ENCODE peak calls at places on chromosomes 12 and 14, in nine cellular contexts. One of them, this sample, is unnamed. For H3K36me3, the result is how much of the 10 kb centered on the place peaks cover.

GRCh38 chr12:195951-196350 is 18.0 kb downstream of the SLC6A12 start:
- DNase-seq in right lobe of liver: no peak
- DNase-seq in body of pancreas: no peak
- DNase-seq in ovary: no peak
- DNase-seq in uterus: no peak
- DNase-seq in gastrocnemius medialis: no peak
- DNase-seq in spleen: peak
- DNase-seq in breast epithelium: no peak
- DNase-seq in heart left ventricle: no peak
- DNase-seq in this sample: no peak

GRCh38 chr14:93295541-93296220 is 37.2 kb downstream of the BTBD7 start:
- DNase-seq in right lobe of liver: no peak
- DNase-seq in body of pancreas: no peak
- DNase-seq in ovary: no peak
- DNase-seq in uterus: no peak
- DNase-seq in gastrocnemius medialis: no peak
- DNase-seq in spleen: no peak
- DNase-seq in breast epithelium: no peak
- DNase-seq in heart left ventricle: no peak
- DNase-seq in this sample: no peak

GRCh38 chr12:1728824-1729223 is 38.0 kb downstream of the ADIPOR2 start:
- DNase-seq in right lobe of liver: no peak
- DNase-seq in body of pancreas: no peak
- DNase-seq in ovary: no peak
- DNase-seq in uterus: no peak
- DNase-seq in gastrocnemius medialis: no peak
- DNase-seq in spleen: no peak
- DNase-seq in breast epithelium: no peak
- DNase-seq in heart left ventricle: no peak
- DNase-seq in this sample: no peak

GRCh38 chr14:59275668-59276067 is 87.2 kb downstream of the DAAM1 start:
- DNase-seq in right lobe of liver: no peak
- DNase-seq in body of pancreas: no peak
- DNase-seq in ovary: no peak
- DNase-seq in uterus: no peak
- DNase-seq in gastrocnemius medialis: no peak
- DNase-seq in spleen: no peak
- DNase-seq in breast epithelium: no peak
- DNase-seq in heart left ventricle: no peak
- DNase-seq in this sample: no peak

GRCh38 chr14:75803768-75804167 is 142.7 kb downstream of the TTLL5 start:
- DNase-seq in right lobe of liver: no peak
- DNase-seq in body of pancreas: no peak
- DNase-seq in ovary: no peak
- DNase-seq in uterus: no peak
- DNase-seq in gastrocnemius medialis: no peak
- DNase-seq in spleen: no peak
- DNase-seq in breast epithelium: no peak
- DNase-seq in heart left ventricle: no peak
- DNase-seq in this sample: no peak

GRCh38 chr12:75390156-75390898 is 562 bp upstream of the GLIPR1L2 start:
- DNase-seq in right lobe of liver: no peak
- DNase-seq in body of pancreas: no peak
- DNase-seq in ovary: no peak
- DNase-seq in uterus: no peak
- DNase-seq in gastrocnemius medialis: no peak
- DNase-seq in spleen: no peak
- DNase-seq in breast epithelium: no peak
- DNase-seq in heart left ventricle: no peak
- DNase-seq in this sample: peak

GRCh38 chr12:124754949-124755800 is 108.5 kb downstream of the SCARB1 start:
- DNase-seq in right lobe of liver: peak
- DNase-seq in body of pancreas: peak
- DNase-seq in ovary: peak
- DNase-seq in uterus: peak
- DNase-seq in gastrocnemius medialis: peak
- DNase-seq in spleen: peak
- DNase-seq in breast epithelium: peak
- DNase-seq in heart left ventricle: peak
- DNase-seq in this sample: peak

GRCh38 chr14:58362798-58363412 is 32.8 kb upstream of the TOMM20L start:
- DNase-seq in right lobe of liver: no peak
- DNase-seq in body of pancreas: no peak
- DNase-seq in ovary: no peak
- DNase-seq in uterus: no peak
- DNase-seq in gastrocnemius medialis: no peak
- DNase-seq in spleen: no peak
- DNase-seq in breast epithelium: no peak
- DNase-seq in heart left ventricle: no peak
- DNase-seq in this sample: no peak

GRCh38 chr14:70448633-70449032 is 3.3 kb upstream of the ADAM21 start:
- DNase-seq in right lobe of liver: no peak
- DNase-seq in body of pancreas: no peak
- DNase-seq in ovary: no peak
- DNase-seq in uterus: no peak
- DNase-seq in gastrocnemius medialis: no peak
- DNase-seq in spleen: no peak
- DNase-seq in breast epithelium: no peak
- DNase-seq in heart left ventricle: no peak
- DNase-seq in this sample: peak

GRCh38 chr12:86838709-86839108 is 582.5 kb upstream of the MGAT4C start:
- DNase-seq in right lobe of liver: no peak
- DNase-seq in body of pancreas: no peak
- DNase-seq in ovary: no peak
- DNase-seq in uterus: no peak
- DNase-seq in gastrocnemius medialis: no peak
- DNase-seq in spleen: no peak
- DNase-seq in breast epithelium: no peak
- DNase-seq in heart left ventricle: no peak
- DNase-seq in this sample: no peak

GRCh38 chr12:108977360-108977759 is 43.5 kb downstream of the SVOP start:
- DNase-seq in right lobe of liver: no peak
- DNase-seq in body of pancreas: no peak
- DNase-seq in ovary: no peak
- DNase-seq in uterus: no peak
- DNase-seq in gastrocnemius medialis: no peak
- DNase-seq in spleen: no peak
- DNase-seq in breast epithelium: no peak
- DNase-seq in heart left ventricle: no peak
- DNase-seq in this sample: no peak
- TF ChIP-seq POLR2A in right lobe of liver: no peak
- TF ChIP-seq POLR2A in body of pancreas: no peak
- TF ChIP-seq POLR2A in ovary: no peak
- TF ChIP-seq POLR2A in uterus: no peak
- TF ChIP-seq POLR2A in gastrocnemius medialis: no peak
- TF ChIP-seq POLR2A in spleen: no peak
- TF ChIP-seq POLR2A in breast epithelium: no peak
- TF ChIP-seq POLR2A in heart left ventricle: no peak
- TF ChIP-seq POLR2A in this sample: no peak

DNA sequence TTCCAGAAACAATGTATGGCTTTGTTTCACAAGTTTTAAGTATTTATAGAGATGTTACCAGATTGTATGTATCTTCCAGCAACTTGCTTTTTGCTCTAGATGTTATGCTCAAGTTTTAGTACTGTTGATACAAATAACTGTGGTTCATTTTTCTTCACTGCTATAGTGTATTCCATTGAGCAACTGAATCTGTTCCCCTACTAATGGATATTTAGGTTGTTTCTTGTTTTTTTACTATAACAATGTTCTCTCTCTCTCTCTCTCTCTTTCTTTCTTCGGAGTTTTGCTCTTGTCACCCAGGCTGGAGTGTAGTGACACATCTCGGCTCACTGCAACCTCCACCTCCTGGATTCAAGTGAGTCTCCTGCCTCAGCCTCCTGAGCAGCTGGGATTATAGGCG is 16.6 kb downstream of the HCAR2 start:
- DNase-seq in right lobe of liver: no peak
- DNase-seq in body of pancreas: no peak
- DNase-seq in ovary: no peak
- DNase-seq in uterus: no peak
- DNase-seq in gastrocnemius medialis: no peak
- DNase-seq in spleen: no peak
- DNase-seq in breast epithelium: no peak
- DNase-seq in heart left ventricle: no peak
- DNase-seq in this sample: no peak
- H3K36me3 ChIP-seq in right lobe of liver: under half
- H3K36me3 ChIP-seq in body of pancreas: under half
- H3K36me3 ChIP-seq in ovary: under half
- H3K36me3 ChIP-seq in uterus: under half
- H3K36me3 ChIP-seq in gastrocnemius medialis: under half
- H3K36me3 ChIP-seq in spleen: under half
- H3K36me3 ChIP-seq in breast epithelium: under half
- H3K36me3 ChIP-seq in heart left ventricle: under half
- H3K36me3 ChIP-seq in this sample: under half

DNA sequence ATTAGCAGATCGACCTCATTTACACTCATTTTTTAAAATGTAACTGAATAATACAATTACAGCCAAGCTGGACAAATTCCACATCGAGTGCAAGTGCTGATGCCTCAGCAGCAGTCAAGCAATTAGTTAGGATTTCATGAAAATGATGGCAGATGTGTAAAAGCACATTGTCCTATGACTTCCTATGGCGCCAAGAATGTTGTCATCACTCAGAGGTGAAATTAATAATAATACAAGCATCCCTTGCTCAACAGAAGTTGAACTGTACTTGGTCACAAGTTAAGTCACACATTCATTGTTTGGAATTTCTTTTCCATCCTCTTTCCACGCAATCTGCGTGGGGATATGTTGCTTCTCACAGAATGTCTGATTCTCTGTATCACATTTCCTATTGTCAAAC is 117.3 kb downstream of the GTF2A1 start:
- DNase-seq in right lobe of liver: no peak
- DNase-seq in body of pancreas: no peak
- DNase-seq in ovary: no peak
- DNase-seq in uterus: no peak
- DNase-seq in gastrocnemius medialis: no peak
- DNase-seq in spleen: no peak
- DNase-seq in breast epithelium: no peak
- DNase-seq in heart left ventricle: no peak
- DNase-seq in this sample: no peak
- TF ChIP-seq POLR2A in right lobe of liver: no peak
- TF ChIP-seq POLR2A in body of pancreas: no peak
- TF ChIP-seq POLR2A in ovary: no peak
- TF ChIP-seq POLR2A in uterus: no peak
- TF ChIP-seq POLR2A in gastrocnemius medialis: no peak
- TF ChIP-seq POLR2A in spleen: no peak
- TF ChIP-seq POLR2A in breast epithelium: no peak
- TF ChIP-seq POLR2A in heart left ventricle: no peak
- TF ChIP-seq POLR2A in this sample: no peak

GRCh38 chr14:77562681-77563080 is 53.8 kb downstream of the SPTLC2 start:
- DNase-seq in right lobe of liver: no peak
- DNase-seq in body of pancreas: no peak
- DNase-seq in ovary: no peak
- DNase-seq in uterus: no peak
- DNase-seq in gastrocnemius medialis: no peak
- DNase-seq in spleen: no peak
- DNase-seq in breast epithelium: no peak
- DNase-seq in heart left ventricle: no peak
- DNase-seq in this sample: no peak
- H3K36me3 ChIP-seq in right lobe of liver: under half
- H3K36me3 ChIP-seq in body of pancreas: under half
- H3K36me3 ChIP-seq in ovary: under half
- H3K36me3 ChIP-seq in uterus: under half
- H3K36me3 ChIP-seq in gastrocnemius medialis: under half
- H3K36me3 ChIP-seq in spleen: under half
- H3K36me3 ChIP-seq in breast epithelium: under half
- H3K36me3 ChIP-seq in heart left ventricle: under half
- H3K36me3 ChIP-seq in this sample: under half

GRCh38 chr14:21476526-21476924 is 234 bp downstream of the RAB2B start:
- DNase-seq in right lobe of liver: peak
- DNase-seq in body of pancreas: peak
- DNase-seq in ovary: peak
- DNase-seq in uterus: no peak
- DNase-seq in gastrocnemius medialis: no peak
- DNase-seq in spleen: peak
- DNase-seq in breast epithelium: no peak
- DNase-seq in heart left ventricle: peak
- DNase-seq in this sample: peak
- TF ChIP-seq POLR2A in right lobe of liver: no peak
- TF ChIP-seq POLR2A in body of pancreas: no peak
- TF ChIP-seq POLR2A in ovary: no peak
- TF ChIP-seq POLR2A in uterus: no peak
- TF ChIP-seq POLR2A in gastrocnemius medialis: no peak
- TF ChIP-seq POLR2A in spleen: no peak
- TF ChIP-seq POLR2A in breast epithelium: no peak
- TF ChIP-seq POLR2A in heart left ventricle: no peak
- TF ChIP-seq POLR2A in this sample: no peak

DNA sequence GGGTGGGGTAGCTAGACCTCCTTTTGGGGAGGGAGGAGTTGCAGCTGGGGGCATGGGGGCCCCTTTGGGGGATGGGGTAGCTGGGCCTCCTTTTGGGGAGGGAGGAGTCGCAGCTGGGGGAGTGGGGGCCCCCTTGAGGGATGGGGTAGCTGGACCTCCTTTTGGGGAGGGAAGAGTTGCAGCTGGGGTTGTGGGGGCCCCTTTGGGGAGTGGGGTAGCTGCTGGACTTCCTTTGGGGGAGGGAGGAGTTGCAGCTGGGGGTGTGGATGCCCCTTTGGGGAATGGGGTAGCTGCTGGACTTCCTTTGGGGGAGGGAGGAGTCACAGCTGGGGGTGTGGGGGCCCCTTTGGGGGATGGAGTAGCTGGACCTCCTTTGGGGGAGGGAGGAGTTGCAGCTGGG is 6.9 kb downstream of the NACA start:
- DNase-seq in right lobe of liver: no peak
- DNase-seq in body of pancreas: no peak
- DNase-seq in ovary: no peak
- DNase-seq in uterus: no peak
- DNase-seq in gastrocnemius medialis: no peak
- DNase-seq in spleen: no peak
- DNase-seq in breast epithelium: no peak
- DNase-seq in heart left ventricle: no peak
- DNase-seq in this sample: no peak
- H3K36me3 ChIP-seq in right lobe of liver: under half
- H3K36me3 ChIP-seq in body of pancreas: under half
- H3K36me3 ChIP-seq in ovary: under half
- H3K36me3 ChIP-seq in uterus: under half
- H3K36me3 ChIP-seq in gastrocnemius medialis: half or more
- H3K36me3 ChIP-seq in spleen: half or more
- H3K36me3 ChIP-seq in breast epithelium: under half
- H3K36me3 ChIP-seq in heart left ventricle: under half
- H3K36me3 ChIP-seq in this sample: under half

This sample was measured in adrenal gland.